ENCODE peak calls at places on chromosomes 6 and 20, in four cellular contexts. One of them, this sample, is unnamed.

GRCh38 chr6:421211-421610 is 29.7 kb downstream of the IRF4 start:
- DNase-seq in HepG2: no peak
- DNase-seq in WTC11: no peak
- DNase-seq in SK-N-SH: no peak
- DNase-seq in this sample: no peak

GRCh38 chr20:41854765-41855164 is 236.6 kb upstream of the CHD6 start:
- DNase-seq in HepG2: no peak
- DNase-seq in WTC11: no peak
- DNase-seq in SK-N-SH: no peak
- DNase-seq in this sample: no peak

GRCh38 chr20:14583413-14583812 is 246.0 kb upstream of the FLRT3 start:
- DNase-seq in HepG2: no peak
- DNase-seq in WTC11: no peak
- DNase-seq in SK-N-SH: no peak
- DNase-seq in this sample: no peak

GRCh38 chr20:23446505-23446904 is 6.2 kb downstream of the CST11 start:
- DNase-seq in HepG2: peak
- DNase-seq in WTC11: peak
- DNase-seq in SK-N-SH: peak
- DNase-seq in this sample: peak

GRCh38 chr6:170085475-170086401 is 205.1 kb downstream of the DLL1 start:
- DNase-seq in HepG2: no peak
- DNase-seq in WTC11: no peak
- DNase-seq in SK-N-SH: no peak
- DNase-seq in this sample: no peak

GRCh38 chr6:33018904-33019303 is 9.5 kb upstream of the HLA-DOA start:
- DNase-seq in HepG2: no peak
- DNase-seq in WTC11: no peak
- DNase-seq in SK-N-SH: no peak
- DNase-seq in this sample: no peak

GRCh38 chr6:43871933-43872332 is 101.9 kb downstream of the VEGFA start:
- DNase-seq in HepG2: no peak
- DNase-seq in WTC11: no peak
- DNase-seq in SK-N-SH: no peak
- DNase-seq in this sample: no peak

GRCh38 chr6:37102299-37103168 is 67.4 kb upstream of the PIM1 start:
- DNase-seq in HepG2: peak
- DNase-seq in WTC11: peak
- DNase-seq in SK-N-SH: peak
- DNase-seq in this sample: peak

GRCh38 chr20:62356948-62357667 is 10.0 kb downstream of the LAMA5 start:
- DNase-seq in HepG2: no peak
- DNase-seq in WTC11: no peak
- DNase-seq in SK-N-SH: peak
- DNase-seq in this sample: peak

GRCh38 chr6:87281426-87281825 is 41.0 kb upstream of the SMIM8 start:
- DNase-seq in HepG2: no peak
- DNase-seq in WTC11: no peak
- DNase-seq in SK-N-SH: no peak
- DNase-seq in this sample: no peak

GRCh38 chr20:61271273-61272221 is 19.5 kb downstream of the CDH4 start:
- DNase-seq in HepG2: no peak
- DNase-seq in WTC11: no peak
- DNase-seq in SK-N-SH: no peak
- DNase-seq in this sample: no peak

GRCh38 chr20:6104493-6105188 is 18.2 kb downstream of the FERMT1 start:
- DNase-seq in HepG2: no peak
- DNase-seq in WTC11: no peak
- DNase-seq in SK-N-SH: no peak
- DNase-seq in this sample: no peak

GRCh38 chr20:11780765-11781369 is 136.8 kb upstream of the BTBD3 start:
- DNase-seq in HepG2: no peak
- DNase-seq in WTC11: no peak
- DNase-seq in SK-N-SH: no peak
- DNase-seq in this sample: no peak

GRCh38 chr6:139109558-139109957 is 25.3 kb upstream of the HECA start:
- DNase-seq in HepG2: peak
- DNase-seq in WTC11: peak
- DNase-seq in SK-N-SH: no peak
- DNase-seq in this sample: no peak

GRCh38 chr6:128337619-128338018 is 182.8 kb downstream of the PTPRK start:
- DNase-seq in HepG2: no peak
- DNase-seq in WTC11: no peak
- DNase-seq in SK-N-SH: no peak
- DNase-seq in this sample: no peak

GRCh38 chr6:113731528-113731927 is 125.6 kb upstream of the MARCKS start:
- DNase-seq in HepG2: no peak
- DNase-seq in WTC11: no peak
- DNase-seq in SK-N-SH: no peak
- DNase-seq in this sample: no peak

GRCh38 chr20:24461848-24462247 is 7.6 kb upstream of the SYNDIG1 start:
- DNase-seq in HepG2: no peak
- DNase-seq in WTC11: no peak
- DNase-seq in SK-N-SH: no peak
- DNase-seq in this sample: no peak

GRCh38 chr6:33454009-33454946 is at the start of gene ZBTB9:
- DNase-seq in HepG2: peak
- DNase-seq in WTC11: peak
- DNase-seq in SK-N-SH: peak
- DNase-seq in this sample: peak

GRCh38 chr6:148997863-148998262 is 251.0 kb downstream of the UST start:
- DNase-seq in HepG2: no peak
- DNase-seq in WTC11: no peak
- DNase-seq in SK-N-SH: no peak
- DNase-seq in this sample: no peak

GRCh38 chr20:5354871-5355270 is 38.1 kb upstream of the PROKR2 start:
- DNase-seq in HepG2: peak
- DNase-seq in WTC11: no peak
- DNase-seq in SK-N-SH: no peak
- DNase-seq in this sample: no peak

GRCh38 chr6:89007209-89008001 is 44.0 kb upstream of the RNGTT start:
- DNase-seq in HepG2: no peak
- DNase-seq in WTC11: no peak
- DNase-seq in SK-N-SH: no peak
- DNase-seq in this sample: no peak

GRCh38 chr6:134551245-134551960 is 233.5 kb upstream of the SGK1 start:
- DNase-seq in HepG2: no peak
- DNase-seq in WTC11: no peak
- DNase-seq in SK-N-SH: no peak
- DNase-seq in this sample: no peak

GRCh38 chr6:4776493-4776966 is 326 bp downstream of the CDYL start:
- DNase-seq in HepG2: peak
- DNase-seq in WTC11: peak
- DNase-seq in SK-N-SH: peak
- DNase-seq in this sample: peak

GRCh38 chr6:170383466-170384075 is 77.0 kb downstream of the FAM120B start:
- DNase-seq in HepG2: no peak
- DNase-seq in WTC11: no peak
- DNase-seq in SK-N-SH: no peak
- DNase-seq in this sample: no peak

GRCh38 chr6:1686117-1687098 is 76.7 kb downstream of the FOXC1 start:
- DNase-seq in HepG2: no peak
- DNase-seq in WTC11: no peak
- DNase-seq in SK-N-SH: peak
- DNase-seq in this sample: no peak

GRCh38 chr6:169618526-169619490 is 83.0 kb downstream of the WDR27 start:
- DNase-seq in HepG2: no peak
- DNase-seq in WTC11: no peak
- DNase-seq in SK-N-SH: no peak
- DNase-seq in this sample: no peak

GRCh38 chr20:51691703-51692102 is 76.5 kb downstream of the ATP9A start:
- DNase-seq in HepG2: no peak
- DNase-seq in WTC11: no peak
- DNase-seq in SK-N-SH: no peak
- DNase-seq in this sample: no peak

GRCh38 chr6:89818977-89819335 is 638 bp downstream of the MDN1 start:
- DNase-seq in HepG2: peak
- DNase-seq in WTC11: no peak
- DNase-seq in SK-N-SH: no peak
- DNase-seq in this sample: no peak

GRCh38 chr6:5665667-5666066 is 341.1 kb downstream of the NRN1 start:
- DNase-seq in HepG2: no peak
- DNase-seq in WTC11: no peak
- DNase-seq in SK-N-SH: no peak
- DNase-seq in this sample: no peak

GRCh38 chr6:150741633-150742200 is 123.8 kb upstream of the MTHFD1L start:
- DNase-seq in HepG2: peak
- DNase-seq in WTC11: peak
- DNase-seq in SK-N-SH: no peak
- DNase-seq in this sample: no peak

GRCh38 chr6:92559002-92559401 is 860.4 kb downstream of the EPHA7 start:
- DNase-seq in HepG2: no peak
- DNase-seq in WTC11: no peak
- DNase-seq in SK-N-SH: no peak
- DNase-seq in this sample: no peak

GRCh38 chr6:151402228-151402627 is 10.9 kb upstream of the ZBTB2 start:
- DNase-seq in HepG2: no peak
- DNase-seq in WTC11: no peak
- DNase-seq in SK-N-SH: no peak
- DNase-seq in this sample: no peak

GRCh38 chr6:29676981-29677601 is 3.9 kb downstream of the ZFP57 start:
- DNase-seq in HepG2: no peak
- DNase-seq in WTC11: no peak
- DNase-seq in SK-N-SH: no peak
- DNase-seq in this sample: no peak

GRCh38 chr20:54061106-54061881 is 9.1 kb downstream of the BCAS1 start:
- DNase-seq in HepG2: no peak
- DNase-seq in WTC11: no peak
- DNase-seq in SK-N-SH: no peak
- DNase-seq in this sample: no peak

GRCh38 chr20:46572181-46572580 is 21.7 kb upstream of the OCSTAMP start:
- DNase-seq in HepG2: no peak
- DNase-seq in WTC11: no peak
- DNase-seq in SK-N-SH: peak
- DNase-seq in this sample: no peak

GRCh38 chr6:155614606-155615005 is 159.0 kb upstream of the NOX3 start:
- DNase-seq in HepG2: no peak
- DNase-seq in WTC11: no peak
- DNase-seq in SK-N-SH: no peak
- DNase-seq in this sample: no peak

GRCh38 chr6:109484161-109484560 is 1.1 kb upstream of the ZBTB24 start:
- DNase-seq in HepG2: no peak
- DNase-seq in WTC11: no peak
- DNase-seq in SK-N-SH: no peak
- DNase-seq in this sample: no peak

GRCh38 chr20:58850693-58851174 is at the start of gene GNAS-AS1:
- DNase-seq in HepG2: no peak
- DNase-seq in WTC11: peak
- DNase-seq in SK-N-SH: peak
- DNase-seq in this sample: peak

GRCh38 chr6:163457637-163458561 is 43.4 kb downstream of the QKI start:
- DNase-seq in HepG2: peak
- DNase-seq in WTC11: no peak
- DNase-seq in SK-N-SH: no peak
- DNase-seq in this sample: no peak

GRCh38 chr20:40017765-40018164 is 671.3 kb downstream of the MAFB start:
- DNase-seq in HepG2: no peak
- DNase-seq in WTC11: no peak
- DNase-seq in SK-N-SH: no peak
- DNase-seq in this sample: no peak

GRCh38 chr6:98118357-98119045 is 715.9 kb upstream of the POU3F2 start:
- DNase-seq in HepG2: no peak
- DNase-seq in WTC11: no peak
- DNase-seq in SK-N-SH: no peak
- DNase-seq in this sample: no peak
- TF ChIP-seq FOXJ3 in HepG2: no peak
- TF ChIP-seq FOXJ3 in WTC11: no peak
- TF ChIP-seq FOXJ3 in SK-N-SH: no peak
- TF ChIP-seq FOXJ3 in this sample: no peak

GRCh38 chr6:34519971-34520644 is 36.0 kb downstream of the SPDEF start:
- DNase-seq in HepG2: no peak
- DNase-seq in WTC11: peak
- DNase-seq in SK-N-SH: no peak
- DNase-seq in this sample: no peak
- TF ChIP-seq FOXJ3 in HepG2: no peak
- TF ChIP-seq FOXJ3 in WTC11: no peak
- TF ChIP-seq FOXJ3 in SK-N-SH: no peak
- TF ChIP-seq FOXJ3 in this sample: no peak

GRCh38 chr20:32207211-32207625 is 325 bp downstream of the PLAGL2 start:
- DNase-seq in HepG2: no peak
- DNase-seq in WTC11: peak
- DNase-seq in SK-N-SH: no peak
- DNase-seq in this sample: peak

GRCh38 chr20:32207626-32208498 is at the start of the genes PLAGL2 and POFUT1:
- DNase-seq in HepG2: peak
- DNase-seq in WTC11: peak
- DNase-seq in SK-N-SH: peak
- DNase-seq in this sample: peak

GRCh38 chr20:32210206-32210605 is 2.5 kb downstream of the POFUT1 start:
- DNase-seq in HepG2: no peak
- DNase-seq in WTC11: no peak
- DNase-seq in SK-N-SH: no peak
- DNase-seq in this sample: no peak

GRCh38 chr20:32206383-32207210 is 946 bp downstream of the PLAGL2 start:
- DNase-seq in HepG2: no peak
- DNase-seq in WTC11: no peak
- DNase-seq in SK-N-SH: peak
- DNase-seq in this sample: no peak

GRCh38 chr20:32208499-32209154 is 947 bp downstream of the POFUT1 start:
- DNase-seq in HepG2: no peak
- DNase-seq in WTC11: no peak
- DNase-seq in SK-N-SH: no peak
- DNase-seq in this sample: no peak
- TF ChIP-seq FOXJ3 in HepG2: no peak
- TF ChIP-seq FOXJ3 in WTC11: no peak
- TF ChIP-seq FOXJ3 in SK-N-SH: no peak
- TF ChIP-seq FOXJ3 in this sample: no peak

GRCh38 chr20:57619053-57619831 is 984 bp downstream of the ZBP1 start:
- DNase-seq in HepG2: no peak
- DNase-seq in WTC11: no peak
- DNase-seq in SK-N-SH: no peak
- DNase-seq in this sample: no peak
- TF ChIP-seq FOXJ3 in HepG2: no peak
- TF ChIP-seq FOXJ3 in WTC11: no peak
- TF ChIP-seq FOXJ3 in SK-N-SH: no peak
- TF ChIP-seq FOXJ3 in this sample: no peak

GRCh38 chr6:101236709-101237108 is 156.8 kb upstream of the GRIK2 start:
- DNase-seq in HepG2: no peak
- DNase-seq in WTC11: no peak
- DNase-seq in SK-N-SH: no peak
- DNase-seq in this sample: no peak
- TF ChIP-seq FOXJ3 in HepG2: no peak
- TF ChIP-seq FOXJ3 in WTC11: no peak
- TF ChIP-seq FOXJ3 in SK-N-SH: no peak
- TF ChIP-seq FOXJ3 in this sample: no peak

DNA sequence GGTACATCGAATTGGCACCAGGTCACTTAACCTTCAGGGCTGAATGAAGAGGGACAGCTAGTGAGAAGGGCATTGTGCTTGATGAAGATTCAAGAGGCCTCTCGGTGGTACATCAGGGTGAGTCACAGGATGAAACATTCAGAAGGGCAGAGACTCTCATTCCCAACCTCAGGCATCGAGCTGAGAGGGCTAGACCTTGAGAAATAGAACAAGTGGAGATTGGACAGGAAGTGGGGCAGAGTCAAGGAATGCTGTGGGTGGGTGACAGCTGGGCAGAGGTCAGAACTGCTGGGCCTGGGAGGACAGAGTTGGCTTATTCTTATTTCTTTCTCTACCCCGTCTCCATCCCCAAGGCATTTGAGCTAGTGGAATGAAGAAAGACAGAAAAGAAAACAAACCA is 126.0 kb downstream of the SCML4 start:
- DNase-seq in HepG2: no peak
- DNase-seq in WTC11: no peak
- DNase-seq in SK-N-SH: no peak
- DNase-seq in this sample: no peak
- TF ChIP-seq FOXJ3 in HepG2: no peak
- TF ChIP-seq FOXJ3 in WTC11: no peak
- TF ChIP-seq FOXJ3 in SK-N-SH: no peak
- TF ChIP-seq FOXJ3 in this sample: no peak